ENCODE peak calls at places on chromosomes 2 and 18, in five cellular contexts. R, X, M, Y and G are unnamed samples.

GRCh38 chr2:70657246-70657645 is 103.6 kb upstream of the TGFA start:
- DNase-seq in R (no peak), X (no peak), M (no peak), Y (no peak), G (no peak)

GRCh38 chr2:219615894-219616293 is 11.5 kb upstream of the SLC4A3 start:
- DNase-seq in R (no peak), X (no peak), M (no peak), Y (no peak), G (no peak)

GRCh38 chr18:23468753-23469459 is 15.8 kb downstream of the RIOK3 start:
- DNase-seq in R (no peak), X (no peak), M (no peak), Y (no peak), G (no peak)

GRCh38 chr18:45828917-45829811 is 3.7 kb downstream of the SIGLEC15 start:
- DNase-seq in R (no peak), X (no peak), M (peak), Y (no peak), G (no peak)

GRCh38 chr2:174012347-174013309 is 47.5 kb upstream of the SP3 start:
- DNase-seq in R (no peak), X (peak), M (peak), Y (no peak), G (peak)

GRCh38 chr2:146214394-146214929 is 1630.4 kb upstream of the ACVR2A start:
- DNase-seq in R (no peak), X (no peak), M (no peak), Y (no peak), G (no peak)

GRCh38 chr2:138829326-138829725 is 49.1 kb upstream of the NXPH2 start:
- DNase-seq in R (no peak), X (peak), M (peak), Y (peak), G (no peak)

GRCh38 chr18:74644713-74645112 is 47.0 kb downstream of the ZNF407 start:
- DNase-seq in R (no peak), X (no peak), M (no peak), Y (no peak), G (no peak)

GRCh38 chr2:206083602-206084467 is 2.1 kb downstream of the INO80D start:
- DNase-seq in R (no peak), X (no peak), M (no peak), Y (peak), G (no peak)

GRCh38 chr2:23135481-23136100 is 249.4 kb upstream of the KLHL29 start:
- DNase-seq in R (no peak), X (no peak), M (no peak), Y (peak), G (peak)

GRCh38 chr18:40249390-40250080 is 1705.5 kb upstream of the PIK3C3 start:
- DNase-seq in R (no peak), X (no peak), M (no peak), Y (peak), G (peak)

GRCh38 chr2:16614314-16614860 is 51.2 kb downstream of the CYRIA start:
- DNase-seq in R (no peak), X (no peak), M (no peak), Y (no peak), G (no peak)

GRCh38 chr2:18446715-18447114 is 113.7 kb downstream of the RDH14 start:
- DNase-seq in R (no peak), X (no peak), M (no peak), Y (no peak), G (no peak)

GRCh38 chr2:177239934-177240600 is 24.5 kb downstream of the NFE2L2 start:
- DNase-seq in R (no peak), X (peak), M (no peak), Y (peak), G (no peak)

GRCh38 chr2:85804583-85804982 is 50.8 kb downstream of the ATOH8 start:
- DNase-seq in R (no peak), X (no peak), M (no peak), Y (no peak), G (peak)

GRCh38 chr2:195456765-195457164 is 200.3 kb upstream of the SLC39A10 start:
- DNase-seq in R (no peak), X (no peak), M (no peak), Y (no peak), G (no peak)

GRCh38 chr2:120221616-120222015 is 1.6 kb downstream of the TMEM185B start:
- DNase-seq in R (no peak), X (no peak), M (no peak), Y (no peak), G (no peak)

GRCh38 chr18:13831864-13832508 is 8.0 kb downstream of the MC5R start:
- DNase-seq in R (no peak), X (no peak), M (no peak), Y (no peak), G (no peak)

GRCh38 chr18:8257851-8258434 is 351.3 kb upstream of the RAB12 start:
- DNase-seq in R (no peak), X (no peak), M (no peak), Y (no peak), G (no peak)

GRCh38 chr2:136214284-136214683 is 96.3 kb upstream of the CXCR4 start:
- DNase-seq in R (no peak), X (no peak), M (no peak), Y (no peak), G (no peak)

GRCh38 chr2:199258291-199258690 is 199.4 kb downstream of the SATB2 start:
- DNase-seq in R (no peak), X (no peak), M (no peak), Y (no peak), G (no peak)
- TF ChIP-seq CTCF in R (peak), X (no peak), M (no peak), Y (peak), G (peak)

DNA sequence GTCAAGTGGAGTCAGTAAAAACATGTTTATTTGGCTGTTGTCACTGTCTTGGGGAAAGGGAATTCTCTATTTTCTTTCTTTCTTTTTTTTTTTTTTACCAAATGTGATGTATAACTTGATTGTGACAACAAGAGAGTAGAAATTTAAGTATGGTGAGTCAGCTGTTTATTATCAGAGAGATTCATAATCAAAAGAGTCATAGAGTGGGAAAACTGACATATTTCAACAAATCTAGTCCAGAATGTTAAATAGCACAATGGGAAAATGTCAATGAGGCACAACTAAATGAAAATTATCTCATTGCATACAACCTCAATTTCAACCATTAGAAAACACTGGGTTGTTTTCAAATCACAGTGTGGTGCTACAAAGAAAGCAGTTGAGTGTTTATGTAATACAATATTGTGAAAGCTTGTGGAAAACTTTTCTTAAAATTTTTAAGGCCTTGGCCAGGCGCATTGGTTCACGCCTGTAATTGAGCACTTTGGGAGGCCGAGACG is 111.9 kb upstream of the DTNA start:
- DNase-seq in R (no peak), X (no peak), M (no peak), Y (no peak), G (no peak)
- TF ChIP-seq CTCF in R (no peak), X (no peak), M (no peak), Y (no peak), G (no peak)

GRCh38 chr2:126221506-126221905 is 434.5 kb upstream of the GYPC start:
- DNase-seq in R (no peak), X (no peak), M (no peak), Y (no peak), G (no peak)

GRCh38 chr2:126224766-126225165 is 431.2 kb upstream of the GYPC start:
- DNase-seq in R (no peak), X (no peak), M (no peak), Y (no peak), G (no peak)

GRCh38 chr2:126222316-126222715 is 433.6 kb upstream of the GYPC start:
- DNase-seq in R (no peak), X (no peak), M (no peak), Y (no peak), G (no peak)

GRCh38 chr2:126227250-126227649 is 428.7 kb upstream of the GYPC start:
- DNase-seq in R (no peak), X (no peak), M (no peak), Y (no peak), G (no peak)
- TF ChIP-seq CTCF in R (no peak), X (peak), M (no peak), Y (no peak), G (no peak)

GRCh38 chr18:11739893-11740292 is 50.8 kb downstream of the GNAL start:
- DNase-seq in R (no peak), X (no peak), M (no peak), Y (no peak), G (no peak)

GRCh38 chr18:11736656-11737055 is 47.6 kb downstream of the GNAL start:
- DNase-seq in R (no peak), X (no peak), M (no peak), Y (peak), G (no peak)

GRCh38 chr18:11747286-11747685 is 58.2 kb downstream of the GNAL start:
- DNase-seq in R (no peak), X (no peak), M (no peak), Y (no peak), G (no peak)

GRCh38 chr18:11741505-11742145 is 52.6 kb downstream of the GNAL start:
- DNase-seq in R (no peak), X (no peak), M (no peak), Y (no peak), G (no peak)
- TF ChIP-seq CTCF in R (peak), X (peak), M (peak), Y (peak), G (peak)

GRCh38 chr2:79660552-79660951 is 147.7 kb downstream of the CTNNA2 start:
- DNase-seq in R (no peak), X (no peak), M (no peak), Y (no peak), G (no peak)
- TF ChIP-seq CTCF in R (no peak), X (no peak), M (no peak), Y (no peak), G (no peak)

DNA sequence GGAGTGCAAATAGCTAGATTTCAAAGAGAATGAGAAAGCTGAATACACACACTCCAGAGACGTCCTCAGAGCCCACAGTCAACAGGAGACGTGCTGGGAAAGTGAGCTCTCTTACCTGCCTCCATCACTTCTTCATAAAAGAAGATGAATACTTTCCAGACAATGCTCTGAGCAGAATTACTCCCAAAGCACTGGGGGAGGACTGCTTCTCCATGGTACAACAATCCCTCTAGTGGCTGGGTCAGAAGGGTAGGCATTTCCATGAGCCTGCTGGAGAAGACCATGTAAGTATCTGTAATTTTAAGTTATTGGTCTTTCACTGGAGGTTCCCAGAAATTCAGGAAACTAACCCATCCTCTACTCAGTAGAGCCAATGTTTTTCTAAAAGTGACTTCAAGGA is 190.3 kb downstream of the RBM43 start:
- DNase-seq in R (no peak), X (no peak), M (no peak), Y (peak), G (peak)
- TF ChIP-seq CTCF in R (peak), X (peak), M (peak), Y (peak), G (peak)

GRCh38 chr2:187976259-187976658 is 315.4 kb upstream of the GULP1 start:
- DNase-seq in R (no peak), X (no peak), M (no peak), Y (no peak), G (no peak)

GRCh38 chr2:187976667-187977333 is 314.9 kb upstream of the GULP1 start:
- DNase-seq in R (no peak), X (no peak), M (no peak), Y (no peak), G (no peak)

GRCh38 chr2:187966924-187967323 is 324.8 kb upstream of the GULP1 start:
- DNase-seq in R (no peak), X (no peak), M (no peak), Y (no peak), G (no peak)

DNA sequence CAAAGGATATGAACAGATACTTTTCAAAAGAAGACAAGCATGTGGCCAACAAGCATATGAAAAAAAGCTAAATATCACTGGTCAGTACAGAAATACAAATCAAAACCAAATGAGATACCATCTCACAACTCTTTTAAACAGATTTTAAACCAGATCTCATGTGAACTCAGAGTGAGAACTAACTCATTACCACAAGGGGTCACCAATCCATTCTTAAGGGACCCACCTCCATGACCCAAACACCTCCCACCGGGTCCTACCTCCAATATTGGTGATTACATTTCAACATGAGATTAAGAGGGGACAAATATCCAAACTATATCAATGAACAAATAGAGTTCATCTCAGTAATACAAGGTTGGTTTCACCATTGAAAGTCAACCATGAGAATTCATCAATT is 319.8 kb upstream of the GULP1 start:
- DNase-seq in R (no peak), X (no peak), M (no peak), Y (no peak), G (no peak)
- TF ChIP-seq CTCF in R (no peak), X (no peak), M (no peak), Y (peak), G (peak)

GRCh38 chr2:9909106-9909505 is 42.4 kb upstream of the GRHL1 start:
- DNase-seq in R (no peak), X (no peak), M (no peak), Y (peak), G (peak)

GRCh38 chr2:9912468-9912867 is 39.0 kb upstream of the GRHL1 start:
- DNase-seq in R (no peak), X (no peak), M (no peak), Y (no peak), G (no peak)

GRCh38 chr2:9910699-9911098 is 40.8 kb upstream of the GRHL1 start:
- DNase-seq in R (no peak), X (no peak), M (no peak), Y (no peak), G (no peak)

GRCh38 chr2:9918275-9918674 is 33.2 kb upstream of the GRHL1 start:
- DNase-seq in R (no peak), X (no peak), M (no peak), Y (no peak), G (no peak)

GRCh38 chr2:9914384-9915065 is 37.0 kb upstream of the GRHL1 start:
- DNase-seq in R (no peak), X (peak), M (no peak), Y (peak), G (peak)
- TF ChIP-seq CTCF in R (peak), X (no peak), M (no peak), Y (peak), G (peak)

GRCh38 chr2:130378898-130379214 is 23.0 kb downstream of the PTPN18 start:
- DNase-seq in R (no peak), X (no peak), M (no peak), Y (no peak), G (no peak)

GRCh38 chr2:130381145-130381544 is 25.3 kb downstream of the PTPN18 start:
- DNase-seq in R (no peak), X (no peak), M (no peak), Y (no peak), G (no peak)

GRCh38 chr2:130378206-130378897 is 22.5 kb downstream of the PTPN18 start:
- DNase-seq in R (no peak), X (no peak), M (no peak), Y (no peak), G (no peak)

GRCh38 chr2:130381619-130382018 is 25.8 kb downstream of the PTPN18 start:
- DNase-seq in R (no peak), X (no peak), M (no peak), Y (no peak), G (no peak)

DNA sequence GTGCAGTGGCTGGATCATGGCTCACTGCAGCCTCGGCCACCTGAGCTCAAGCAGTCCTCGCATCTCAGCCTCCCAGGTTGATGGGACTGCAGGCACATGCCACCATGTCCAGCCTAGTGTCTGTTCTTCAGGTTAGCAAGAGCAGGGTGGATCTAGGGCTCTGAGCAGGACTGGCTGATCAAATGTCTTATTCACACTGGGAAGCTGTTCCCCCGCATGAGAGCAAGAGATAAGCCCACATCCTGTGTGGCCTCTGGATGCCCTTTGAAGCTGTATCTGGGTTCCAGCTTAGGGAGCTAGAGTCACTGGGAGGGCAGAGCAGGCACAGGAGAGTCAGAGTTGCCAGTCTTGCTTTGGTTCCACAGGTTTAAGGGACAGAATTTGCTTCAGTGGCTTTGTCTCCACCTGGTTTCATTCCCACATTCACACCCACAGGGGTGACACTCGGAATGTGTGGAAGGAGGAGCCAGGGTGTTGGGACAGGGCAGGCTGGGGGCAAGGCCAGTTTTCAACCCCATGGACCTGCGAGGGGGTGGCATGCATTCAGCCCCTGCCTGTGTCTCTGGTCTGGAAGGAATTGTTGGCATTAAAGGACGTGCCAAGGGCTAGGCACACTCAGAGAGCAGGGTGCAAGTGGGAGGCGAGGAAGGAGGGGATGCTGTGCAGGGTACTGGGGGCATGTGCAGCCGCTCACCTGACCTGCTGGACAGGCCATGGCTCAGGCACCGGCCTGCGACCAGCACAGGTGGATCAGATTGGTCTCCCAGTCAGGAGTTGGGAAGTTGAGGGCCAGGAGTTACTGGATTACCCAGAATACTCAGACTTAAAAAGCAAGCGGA is 24.5 kb downstream of the PTPN18 start:
- DNase-seq in R (no peak), X (no peak), M (no peak), Y (no peak), G (no peak)
- TF ChIP-seq CTCF in R (no peak), X (no peak), M (no peak), Y (no peak), G (no peak)